ENCODE peak calls at places on chromosomes 11 and 22, in seven cellular contexts. One of them, this sample, is unnamed.
A peak's percentile ranks its signal among the peaks of the same experiment; 100 is the strongest.

GRCh38 chr11:70556884-70557741 is 158.8 kb downstream of the CTTN start:
- DNase-seq in amniotic stem cell: no peak
- DNase-seq in GM20000: no peak
- DNase-seq in HCEC 1CT: peak; percentile 13
- DNase-seq in fibroblast of mammary gland: peak; percentile 8
- DNase-seq in cardiac septum: no peak
- DNase-seq in globus pallidus: no peak
- DNase-seq in this sample: no peak

GRCh38 chr22:22698263-22698750 is 53.9 kb downstream of the GGTLC2 start:
- DNase-seq in amniotic stem cell: no peak
- DNase-seq in GM20000: peak; percentile 32
- DNase-seq in HCEC 1CT: no peak
- DNase-seq in fibroblast of mammary gland: no peak
- DNase-seq in cardiac septum: peak; percentile 20
- DNase-seq in globus pallidus: no peak
- DNase-seq in this sample: no peak

GRCh38 chr11:46277313-46277622 is 194 bp upstream of the CREB3L1 start:
- DNase-seq in amniotic stem cell: peak; percentile 47
- DNase-seq in GM20000: peak; percentile 68
- DNase-seq in HCEC 1CT: peak; percentile 78
- DNase-seq in fibroblast of mammary gland: peak; percentile 64
- DNase-seq in cardiac septum: no peak
- DNase-seq in globus pallidus: no peak
- DNase-seq in this sample: no peak

GRCh38 chr11:119195680-119196079 is 10.4 kb downstream of the NHERF4 start:
- DNase-seq in amniotic stem cell: peak; percentile 34
- DNase-seq in GM20000: no peak
- DNase-seq in HCEC 1CT: peak; percentile 57
- DNase-seq in fibroblast of mammary gland: peak; percentile 51
- DNase-seq in cardiac septum: peak; percentile 69
- DNase-seq in globus pallidus: no peak
- DNase-seq in this sample: no peak

GRCh38 chr11:2570211-2570811 is 125.5 kb downstream of the KCNQ1 start:
- DNase-seq in amniotic stem cell: no peak
- DNase-seq in GM20000: no peak
- DNase-seq in HCEC 1CT: no peak
- DNase-seq in fibroblast of mammary gland: no peak
- DNase-seq in cardiac septum: peak; percentile 66
- DNase-seq in globus pallidus: no peak
- DNase-seq in this sample: peak; percentile 38

GRCh38 chr22:44119669-44120313 is 60.9 kb upstream of the PARVG start:
- DNase-seq in amniotic stem cell: no peak
- DNase-seq in GM20000: no peak
- DNase-seq in HCEC 1CT: no peak
- DNase-seq in fibroblast of mammary gland: no peak
- DNase-seq in cardiac septum: no peak
- DNase-seq in globus pallidus: no peak
- DNase-seq in this sample: peak; percentile 41

GRCh38 chr22:40479887-40480538 is 109.6 kb downstream of the SGSM3 start:
- DNase-seq in amniotic stem cell: no peak
- DNase-seq in GM20000: no peak
- DNase-seq in HCEC 1CT: peak; percentile 74
- DNase-seq in fibroblast of mammary gland: peak; percentile 75
- DNase-seq in cardiac septum: no peak
- DNase-seq in globus pallidus: no peak
- DNase-seq in this sample: no peak

GRCh38 chr11:130050272-130050671 is 19.4 kb upstream of the APLP2 start:
- DNase-seq in amniotic stem cell: no peak
- DNase-seq in GM20000: no peak
- DNase-seq in HCEC 1CT: no peak
- DNase-seq in fibroblast of mammary gland: no peak
- DNase-seq in cardiac septum: no peak
- DNase-seq in globus pallidus: peak; percentile 11
- DNase-seq in this sample: no peak

GRCh38 chr11:95897731-95898130 is 26.2 kb downstream of the MTMR2 start:
- DNase-seq in amniotic stem cell: no peak
- DNase-seq in GM20000: no peak
- DNase-seq in HCEC 1CT: peak; percentile 39
- DNase-seq in fibroblast of mammary gland: peak; percentile 75
- DNase-seq in cardiac septum: no peak
- DNase-seq in globus pallidus: no peak
- DNase-seq in this sample: no peak

GRCh38 chr22:43889366-43890253 is 2.2 kb downstream of the PNPLA5 start:
- DNase-seq in amniotic stem cell: peak; percentile 3
- DNase-seq in GM20000: no peak
- DNase-seq in HCEC 1CT: peak; percentile 50
- DNase-seq in fibroblast of mammary gland: peak; percentile 41
- DNase-seq in cardiac septum: peak; percentile 54
- DNase-seq in globus pallidus: no peak
- DNase-seq in this sample: no peak

GRCh38 chr11:60972182-60973030 is 926 bp downstream of the CD6 start:
- DNase-seq in amniotic stem cell: no peak
- DNase-seq in GM20000: no peak
- DNase-seq in HCEC 1CT: no peak
- DNase-seq in fibroblast of mammary gland: no peak
- DNase-seq in cardiac septum: no peak
- DNase-seq in globus pallidus: no peak
- DNase-seq in this sample: no peak

GRCh38 chr11:35746356-35747153 is 84.0 kb downstream of the TRIM44 start:
- DNase-seq in amniotic stem cell: no peak
- DNase-seq in GM20000: peak; percentile 12
- DNase-seq in HCEC 1CT: no peak
- DNase-seq in fibroblast of mammary gland: peak; percentile 26
- DNase-seq in cardiac septum: no peak
- DNase-seq in globus pallidus: no peak
- DNase-seq in this sample: no peak

GRCh38 chr22:44824271-44824670 is 71.9 kb downstream of the ARHGAP8 start:
- DNase-seq in amniotic stem cell: no peak
- DNase-seq in GM20000: no peak
- DNase-seq in HCEC 1CT: no peak
- DNase-seq in fibroblast of mammary gland: no peak
- DNase-seq in cardiac septum: no peak
- DNase-seq in globus pallidus: no peak
- DNase-seq in this sample: no peak

GRCh38 chr11:108985611-108986279 is 320.9 kb downstream of the DDX10 start:
- DNase-seq in amniotic stem cell: no peak
- DNase-seq in GM20000: no peak
- DNase-seq in HCEC 1CT: peak; percentile 76
- DNase-seq in fibroblast of mammary gland: peak; percentile 84
- DNase-seq in cardiac septum: no peak
- DNase-seq in globus pallidus: no peak
- DNase-seq in this sample: no peak

GRCh38 chr11:14309425-14310192 is 49.4 kb downstream of the RRAS2 start:
- DNase-seq in amniotic stem cell: no peak
- DNase-seq in GM20000: no peak
- DNase-seq in HCEC 1CT: no peak
- DNase-seq in fibroblast of mammary gland: peak; percentile 17
- DNase-seq in cardiac septum: no peak
- DNase-seq in globus pallidus: no peak
- DNase-seq in this sample: no peak

GRCh38 chr22:37077802-37078448 is 26.4 kb downstream of the KCTD17 start:
- DNase-seq in amniotic stem cell: no peak
- DNase-seq in GM20000: peak; percentile 91
- DNase-seq in HCEC 1CT: peak; percentile 30
- DNase-seq in fibroblast of mammary gland: peak; percentile 43
- DNase-seq in cardiac septum: no peak
- DNase-seq in globus pallidus: peak; percentile 8
- DNase-seq in this sample: peak; percentile 68

GRCh38 chr11:43686207-43686606 is 5.7 kb downstream of the HSD17B12 start:
- DNase-seq in amniotic stem cell: no peak
- DNase-seq in GM20000: no peak
- DNase-seq in HCEC 1CT: no peak
- DNase-seq in fibroblast of mammary gland: no peak
- DNase-seq in cardiac septum: no peak
- DNase-seq in globus pallidus: no peak
- DNase-seq in this sample: no peak

GRCh38 chr11:113974741-113975470 is at the start of gene HTR3A:
- DNase-seq in amniotic stem cell: no peak
- DNase-seq in GM20000: no peak
- DNase-seq in HCEC 1CT: no peak
- DNase-seq in fibroblast of mammary gland: peak; percentile 8
- DNase-seq in cardiac septum: peak; percentile 85
- DNase-seq in globus pallidus: no peak
- DNase-seq in this sample: peak; percentile 30

GRCh38 chr11:61004037-61004641 is 32.7 kb downstream of the CD6 start:
- DNase-seq in amniotic stem cell: no peak
- DNase-seq in GM20000: no peak
- DNase-seq in HCEC 1CT: no peak
- DNase-seq in fibroblast of mammary gland: peak; percentile 30
- DNase-seq in cardiac septum: no peak
- DNase-seq in globus pallidus: no peak
- DNase-seq in this sample: no peak

GRCh38 chr11:126329644-126330200 is 25.8 kb upstream of the ST3GAL4 start:
- DNase-seq in amniotic stem cell: no peak
- DNase-seq in GM20000: no peak
- DNase-seq in HCEC 1CT: no peak
- DNase-seq in fibroblast of mammary gland: peak; percentile 58
- DNase-seq in cardiac septum: peak; percentile 27
- DNase-seq in globus pallidus: no peak
- DNase-seq in this sample: no peak